ENCODE peak calls at places on chromosomes 12 and 14, in seven cellular contexts. I is CD8-positive, alpha-beta T cell; T is non-pigmented ciliary epithelial cell; N is lower lobe of right lung; F is RKO; W is upper lobe of right lung; H is RWPE1. D is an unnamed sample.

GRCh38 chr14:77059276-77059934 is 30.9 kb upstream of the IRF2BPL start:
- DNase-seq in F (peak; percentile 84), T (peak; percentile 75), W (no peak), H (peak; percentile 74), I (no peak), N (no peak), D (no peak)

GRCh38 chr12:124694846-124695497 is 127.6 kb upstream of the NCOR2 start:
- DNase-seq in F (peak; percentile 35), H (peak; percentile 57), W (no peak), T (no peak), I (no peak), N (no peak), D (no peak)

GRCh38 chr12:80100566-80100965 is 1.2 kb downstream of the OTOGL start:
- DNase-seq in H (no peak), N (no peak), F (no peak), W (no peak), T (no peak), I (no peak), D (no peak)

GRCh38 chr12:92987846-92988621 is 58.9 kb upstream of the EEA1 start:
- DNase-seq in I (no peak), T (no peak), F (no peak), N (peak; percentile 57), W (peak; percentile 68), H (no peak), D (no peak)

GRCh38 chr12:107247650-107248049 is 154.3 kb upstream of the CRY1 start:
- DNase-seq in T (no peak), W (no peak), H (no peak), I (no peak), F (no peak), N (no peak), D (no peak)

GRCh38 chr12:69985656-69986055 is 160.6 kb downstream of the MYRFL start:
- DNase-seq in I (no peak), N (no peak), W (no peak), H (peak; percentile 9), F (peak; percentile 45), T (no peak), D (no peak)

GRCh38 chr12:91182664-91183455 is at the start of gene DCN:
- DNase-seq in H (no peak), I (no peak), N (no peak), W (no peak), T (no peak), F (no peak), D (no peak)

GRCh38 chr12:13945641-13946040 is 35.8 kb downstream of the GRIN2B start:
- DNase-seq in F (no peak), W (no peak), H (no peak), N (no peak), T (no peak), I (no peak), D (no peak)

GRCh38 chr14:49619730-49620129 is 696 bp downstream of the RPL36AL start:
- DNase-seq in N (no peak), H (no peak), I (no peak), W (no peak), T (no peak), F (peak; percentile 36), D (no peak)

D was measured in chondrocyte.